ENCODE peak calls at places on chromosomes 11 and 22, in seven cellular contexts. D is colonic mucosa, Q is A549, N is progenitor cell of endocrine pancreas, W is HFF-Myc, L is tibial artery, E is transverse colon. Z is an unnamed sample.
A peak's percentile ranks its signal among the peaks of the same experiment; 100 is the strongest.

GRCh38 chr11:12105471-12105870 is 4.9 kb upstream of the MICAL2 start:
- DNase-seq in D (no peak), Q (no peak), N (no peak), W (no peak), L (peak; percentile 11), E (no peak), Z (no peak)

GRCh38 chr22:28759861-28760560 is 12.5 kb upstream of the CCDC117 start:
- DNase-seq in D (no peak), Q (no peak), N (no peak), W (no peak), L (no peak), E (no peak), Z (no peak)

GRCh38 chr22:32106930-32107329 is 52.2 kb downstream of the C22orf42 start:
- DNase-seq in D (no peak), Q (no peak), N (peak; percentile 37), W (no peak), L (no peak), E (no peak), Z (peak; percentile 28)

GRCh38 chr11:11988099-11988651 is 20.3 kb downstream of the DKK3 start:
- DNase-seq in D (no peak), Q (no peak), N (no peak), W (no peak), L (no peak), E (no peak), Z (no peak)

GRCh38 chr11:118791961-118792578 is 1.1 kb upstream of the DDX6 start:
- DNase-seq in D (peak; percentile 53), Q (peak; percentile 7), N (peak; percentile 14), W (no peak), L (peak; percentile 74), E (peak; percentile 45), Z (peak; percentile 12)

GRCh38 chr11:65432686-65433582 is 10.3 kb downstream of the NEAT1 start:
- DNase-seq in D (no peak), Q (no peak), N (no peak), W (no peak), L (no peak), E (peak; percentile 3), Z (no peak)

GRCh38 chr11:76669901-76670474 is 559 bp downstream of the LRRC32 start:
- DNase-seq in D (peak; percentile 49), Q (no peak), N (no peak), W (no peak), L (peak; percentile 87), E (no peak), Z (no peak)

GRCh38 chr22:37173709-37174108 is 14.3 kb downstream of the C1QTNF6 start:
- DNase-seq in D (no peak), Q (no peak), N (no peak), W (no peak), L (peak; percentile 69), E (no peak), Z (no peak)

GRCh38 chr22:48320671-48321515 is 1506.8 kb downstream of the BRD1 start:
- DNase-seq in D (no peak), Q (no peak), N (no peak), W (no peak), L (peak; percentile 27), E (no peak), Z (no peak)

GRCh38 chr11:115170133-115170815 is 333.9 kb downstream of the CADM1 start:
- DNase-seq in D (peak; percentile 47), Q (no peak), N (peak; percentile 28), W (no peak), L (no peak), E (peak; percentile 37), Z (peak; percentile 10)

GRCh38 chr11:74695705-74696280 is 35.4 kb downstream of the CHRDL2 start:
- DNase-seq in D (no peak), Q (no peak), N (no peak), W (no peak), L (no peak), E (no peak), Z (no peak)

GRCh38 chr11:86509579-86509978 is 134.9 kb downstream of the CCDC81 start:
- DNase-seq in D (no peak), Q (no peak), N (no peak), W (no peak), L (no peak), E (no peak), Z (no peak)

GRCh38 chr11:63536669-63537292 is at the start of gene PLAAT4:
- DNase-seq in D (peak; percentile 46), Q (no peak), N (no peak), W (no peak), L (peak; percentile 73), E (peak; percentile 41), Z (peak; percentile 29)

GRCh38 chr11:129427376-129427775 is 51.7 kb downstream of the BARX2 start:
- DNase-seq in D (peak; percentile 53), Q (no peak), N (no peak), W (no peak), L (no peak), E (no peak), Z (no peak)

GRCh38 chr11:1643146-1643690 is 13.6 kb downstream of the KRTAP5-5 start:
- DNase-seq in D (no peak), Q (no peak), N (no peak), W (no peak), L (no peak), E (no peak), Z (no peak)

GRCh38 chr11:130165601-130166456 is 6.2 kb downstream of the ST14 start:
- DNase-seq in D (peak; percentile 68), Q (no peak), N (no peak), W (no peak), L (no peak), E (peak; percentile 56), Z (no peak)

GRCh38 chr11:113179181-113179701 is 135.1 kb upstream of the TTC12 start:
- DNase-seq in D (no peak), Q (no peak), N (no peak), W (no peak), L (no peak), E (no peak), Z (no peak)

DNA sequence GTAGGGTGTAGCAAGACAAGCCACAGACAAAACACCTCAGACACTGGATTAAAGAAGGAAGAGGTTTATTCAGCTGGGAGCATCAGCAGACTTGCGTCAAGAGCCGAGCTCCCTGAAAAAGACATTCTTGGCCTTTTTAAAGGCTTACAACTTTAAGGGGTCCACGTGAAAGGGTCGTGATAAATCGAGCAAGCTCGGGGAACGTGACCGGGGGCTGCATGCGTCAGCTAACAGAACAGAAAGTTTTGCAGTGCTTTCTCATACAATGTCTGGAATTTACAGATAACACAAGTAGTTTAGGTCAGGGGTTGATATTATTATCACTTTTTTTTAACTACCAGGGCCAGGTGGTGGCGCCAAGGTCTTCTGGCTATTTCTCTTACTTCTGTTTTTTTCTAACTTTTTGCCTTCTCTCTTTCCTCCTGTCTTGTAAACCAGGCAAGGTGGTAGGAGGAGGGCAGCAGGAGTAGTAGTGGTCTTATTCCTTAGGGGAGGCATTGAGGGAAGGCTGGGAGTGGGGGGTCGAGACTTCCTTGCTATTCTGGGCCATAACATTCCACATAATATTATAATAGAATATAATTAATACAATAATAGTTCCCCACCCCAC is 631 bp upstream of the ALDH3B1 start:
- DNase-seq in D (no peak), Q (no peak), N (no peak), W (no peak), L (no peak), E (no peak), Z (no peak)
- TF ChIP-seq CTCF in D (no peak), Q (peak; percentile 74), N (no peak), W (peak; percentile 22), L (no peak), E (no peak), Z (peak; percentile 14)

GRCh38 chr11:104159356-104159755 is 4.6 kb downstream of the PDGFD start:
- DNase-seq in D (no peak), Q (no peak), N (no peak), W (no peak), L (no peak), E (no peak), Z (no peak)

GRCh38 chr11:104161751-104162450 is 2.0 kb downstream of the PDGFD start:
- DNase-seq in D (no peak), Q (no peak), N (no peak), W (no peak), L (no peak), E (no peak), Z (no peak)

GRCh38 chr11:104163100-104164027 is 583 bp downstream of the PDGFD start:
- DNase-seq in D (peak; percentile 25), Q (peak; percentile 15), N (no peak), W (no peak), L (peak; percentile 66), E (no peak), Z (peak; percentile 26)

GRCh38 chr11:104165014-104165413 is 1.1 kb upstream of the PDGFD start:
- DNase-seq in D (no peak), Q (no peak), N (no peak), W (no peak), L (no peak), E (no peak), Z (no peak)

DNA sequence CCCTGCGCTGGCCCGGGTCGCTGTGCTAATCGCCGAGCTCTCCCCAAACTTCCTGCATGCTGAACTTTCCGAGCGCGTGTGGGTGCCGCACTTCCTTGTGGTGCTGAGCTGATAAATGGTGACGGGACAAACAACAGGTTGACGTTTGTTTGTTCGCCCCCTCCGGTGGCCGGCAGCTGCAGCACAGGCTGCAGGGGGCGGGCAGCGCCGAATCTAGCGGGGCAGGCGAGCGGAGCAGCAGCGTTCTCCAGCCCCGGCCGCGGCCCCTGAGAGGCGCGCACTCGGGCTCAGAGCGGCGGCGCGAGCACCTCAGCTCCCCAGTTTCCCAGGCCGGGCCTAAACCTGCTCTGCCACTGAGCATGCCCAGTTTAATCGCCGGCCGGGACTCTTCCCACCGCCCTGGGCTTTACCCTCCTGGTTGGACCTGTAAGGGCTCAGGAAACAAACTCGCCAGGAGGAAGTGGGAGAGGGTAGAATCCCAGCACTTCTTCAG is at the start of gene PDGFD:
- DNase-seq in D (peak; percentile 34), Q (peak; percentile 47), N (peak; percentile 81), W (peak; percentile 37), L (peak; percentile 71), E (peak; percentile 22), Z (peak; percentile 79)
- TF ChIP-seq CTCF in D (no peak), Q (no peak), N (peak; percentile 68), W (peak; percentile 49), L (peak; percentile 28), E (no peak), Z (peak; percentile 23)

GRCh38 chr11:35555238-35555887 is 29.9 kb upstream of the PAMR1 start:
- DNase-seq in D (no peak), Q (no peak), N (no peak), W (no peak), L (no peak), E (no peak), Z (no peak)

GRCh38 chr11:35553831-35554230 is 28.4 kb upstream of the PAMR1 start:
- DNase-seq in D (no peak), Q (no peak), N (no peak), W (peak; percentile 59), L (no peak), E (no peak), Z (no peak)

GRCh38 chr11:35558468-35558867 is 33.1 kb upstream of the PAMR1 start:
- DNase-seq in D (no peak), Q (no peak), N (no peak), W (no peak), L (no peak), E (no peak), Z (no peak)

GRCh38 chr11:35553021-35553420 is 27.6 kb upstream of the PAMR1 start:
- DNase-seq in D (no peak), Q (no peak), N (no peak), W (no peak), L (no peak), E (no peak), Z (no peak)

GRCh38 chr11:35554491-35555237 is 29.2 kb upstream of the PAMR1 start:
- DNase-seq in D (no peak), Q (peak; percentile 13), N (no peak), W (no peak), L (no peak), E (no peak), Z (no peak)
- TF ChIP-seq CTCF in D (no peak), Q (peak; percentile 10), N (peak; percentile 42), W (peak; percentile 40), L (no peak), E (peak; percentile 10), Z (no peak)

GRCh38 chr11:44600261-44600660 is 34.8 kb downstream of the CD82 start:
- DNase-seq in D (no peak), Q (no peak), N (no peak), W (no peak), L (no peak), E (no peak), Z (no peak)
- TF ChIP-seq CTCF in D (no peak), Q (no peak), N (no peak), W (no peak), L (no peak), E (no peak), Z (no peak)

Z was measured in Calu3.